ENCODE peak calls at places on chromosome 17, in ten cellular contexts. A is T-cell; W is astrocyte of the spinal cord; L is caudate nucleus; Z is stimulated activated CD8-positive, alpha-beta memory T cell treated with anti-CD3 and anti-CD28 coated beads, Interleukin-7, amount 100 ng/mL, for 1 hour; X is breast epithelium; V is epithelial cell of esophagus; H is stimulated activated naive CD8-positive, alpha-beta T cell treated with anti-CD3 and anti-CD28 coated beads, Interleukin-15, Interleukin-2, amounts not matched to agents 100 U/mL and 50 U/mL, for 24 hours; E is HuH-7.5; U is H7. O is an unnamed sample.

GRCh38 chr17:58630883-58631522 is 60.8 kb downstream of the TEX14 start:
- DNase-seq in Z (peak; percentile 13), E (no peak), H (peak; percentile 38), X (peak; percentile 46), V (no peak), U (peak; percentile 37), L (peak; percentile 5), W (no peak), A (peak; percentile 13), O (no peak)

GRCh38 chr17:75146597-75146996 is 7.7 kb downstream of the JPT1 start:
- DNase-seq in A (no peak), H (no peak), U (no peak), X (no peak), L (no peak), E (no peak), Z (no peak), W (no peak), V (no peak), O (no peak)

GRCh38 chr17:62675260-62675659 is 47.8 kb downstream of the MRC2 start:
- DNase-seq in U (no peak), A (no peak), H (no peak), E (no peak), V (no peak), X (no peak), W (no peak), L (peak; percentile 48), Z (no peak), O (no peak)

GRCh38 chr17:38658741-38659345 is 15.9 kb downstream of the EPOP start:
- DNase-seq in H (no peak), U (peak; percentile 35), V (no peak), E (no peak), L (no peak), A (no peak), Z (no peak), W (no peak), X (no peak), O (no peak)

GRCh38 chr17:68533887-68534700 is 21.9 kb downstream of the PRKAR1A start:
- DNase-seq in Z (no peak), W (peak; percentile 61), A (no peak), L (no peak), H (no peak), U (no peak), E (no peak), X (no peak), V (peak; percentile 34), O (no peak)

GRCh38 chr17:29749045-29749825 is 126.5 kb upstream of the CORO6 start:
- DNase-seq in V (peak; percentile 76), A (no peak), Z (no peak), L (no peak), X (no peak), H (no peak), E (no peak), U (no peak), W (no peak), O (no peak)

GRCh38 chr17:81998222-81998621 is 20.8 kb downstream of the ASPSCR1 start:
- DNase-seq in Z (no peak), U (no peak), L (no peak), W (no peak), E (no peak), H (no peak), V (no peak), A (no peak), X (no peak), O (no peak)

GRCh38 chr17:1252203-1252608 is 18.0 kb upstream of the BHLHA9 start:
- DNase-seq in A (no peak), U (peak; percentile 29), W (no peak), E (no peak), X (no peak), H (no peak), L (no peak), Z (no peak), V (no peak), O (no peak)

GRCh38 chr17:79305831-79306687 is 231.4 kb downstream of the ENGASE start:
- DNase-seq in U (no peak), W (no peak), Z (no peak), E (no peak), L (no peak), X (no peak), V (no peak), H (no peak), A (no peak), O (no peak)

GRCh38 chr17:49003557-49004511 is 6.6 kb downstream of the IGF2BP1 start:
- DNase-seq in X (no peak), V (no peak), L (no peak), H (peak; percentile 27), A (no peak), E (no peak), Z (no peak), U (peak; percentile 88), W (peak; percentile 58), O (no peak)

GRCh38 chr17:10750210-10750609 is 20.4 kb upstream of the TMEM220 start:
- DNase-seq in H (no peak), W (no peak), L (no peak), E (no peak), X (no peak), U (no peak), Z (no peak), V (no peak), A (no peak), O (no peak)

GRCh38 chr17:76414334-76415295 is 30.2 kb downstream of the SPHK1 start:
- DNase-seq in U (peak; percentile 68), V (no peak), A (no peak), Z (no peak), L (peak; percentile 18), E (no peak), H (no peak), W (peak; percentile 46), X (no peak), O (no peak)

GRCh38 chr17:5676012-5676411 is 91.7 kb upstream of the NLRP1 start:
- DNase-seq in W (no peak), Z (no peak), V (no peak), U (no peak), E (no peak), L (no peak), X (no peak), A (no peak), H (no peak), O (no peak)

GRCh38 chr17:35769895-35770486 is 9.3 kb downstream of the C17orf50 start:
- DNase-seq in U (peak; percentile 58), H (no peak), A (no peak), Z (no peak), V (no peak), W (no peak), X (no peak), E (no peak), L (no peak), O (no peak)

GRCh38 chr17:29615492-29616299 is 7.0 kb downstream of the CORO6 start:
- DNase-seq in Z (peak; percentile 71), U (peak; percentile 98), W (peak; percentile 85), X (peak; percentile 81), A (peak; percentile 74), H (peak; percentile 89), L (peak; percentile 80), V (peak; percentile 90), E (peak; percentile 94), O (peak; percentile 84)

GRCh38 chr17:80424878-80425765 is 10.2 kb downstream of the ENDOV start:
- DNase-seq in Z (no peak), V (no peak), U (peak; percentile 80), A (no peak), L (no peak), X (no peak), E (peak; percentile 25), W (no peak), H (no peak), O (no peak)

GRCh38 chr17:81869221-81870154 is 1.6 kb downstream of the ARHGDIA start:
- DNase-seq in H (peak; percentile 78), X (no peak), E (no peak), Z (no peak), U (peak; percentile 95), L (no peak), V (peak; percentile 29), A (no peak), W (no peak), O (no peak)

GRCh38 chr17:42253601-42254000 is 22.6 kb downstream of the STAT5B start:
- DNase-seq in V (no peak), E (no peak), W (no peak), L (no peak), H (no peak), U (no peak), A (no peak), Z (no peak), X (no peak), O (no peak)

GRCh38 chr17:57949649-57950048 is 5.6 kb downstream of the CUEDC1 start:
- DNase-seq in A (no peak), W (no peak), L (no peak), U (no peak), Z (no peak), E (no peak), V (peak; percentile 80), H (no peak), X (no peak), O (no peak)

GRCh38 chr17:5011928-5012327 is 14.2 kb downstream of the KIF1C start:
- DNase-seq in A (no peak), L (no peak), E (no peak), H (peak; percentile 37), U (no peak), Z (no peak), X (no peak), V (peak; percentile 63), W (peak; percentile 45), O (no peak)

GRCh38 chr17:31452561-31453110 is 61.2 kb downstream of the RAB11FIP4 start:
- DNase-seq in X (no peak), H (no peak), U (no peak), V (no peak), E (no peak), A (no peak), L (no peak), W (no peak), Z (no peak), O (no peak)

O was measured in NCI-H1048.